ENCODE peak calls at places on chromosome 6, in eight cellular contexts. O is CD4-positive, CD25-positive, alpha-beta regulatory T cell; J is PC-3; P is GM23248; M is astrocyte of the spinal cord; G is ovary; F is CD8-positive, alpha-beta memory T cell; S is left ventricle myocardium inferior. K is an unnamed sample.
A peak's percentile ranks its signal among the peaks of the same experiment; 100 is the strongest.

GRCh38 chr6:81788748-81789147 is 36.3 kb upstream of the TENT5A start:
- DNase-seq in F (no peak), S (no peak), J (no peak), O (no peak), G (no peak), P (no peak), M (no peak), K (no peak)

GRCh38 chr6:113649276-113649675 is 207.9 kb upstream of the MARCKS start:
- DNase-seq in M (no peak), O (no peak), J (no peak), P (no peak), G (no peak), F (no peak), S (no peak), K (no peak)

GRCh38 chr6:21597706-21598273 is 4.2 kb downstream of the SOX4 start:
- DNase-seq in M (peak; percentile 49), O (no peak), P (peak; percentile 61), F (no peak), J (peak; percentile 32), G (no peak), S (no peak), K (no peak)

GRCh38 chr6:8195040-8195713 is 92.8 kb upstream of the EEF1E1 start:
- DNase-seq in P (peak; percentile 17), G (no peak), O (no peak), M (no peak), F (no peak), S (no peak), J (no peak), K (no peak)

GRCh38 chr6:154672086-154672485 is 61.1 kb upstream of the SCAF8 start:
- DNase-seq in G (no peak), J (no peak), S (no peak), P (no peak), O (no peak), M (no peak), F (no peak), K (no peak)

GRCh38 chr6:16519265-16520242 is 241.7 kb downstream of the ATXN1 start:
- DNase-seq in P (no peak), F (no peak), M (no peak), G (no peak), O (no peak), S (no peak), J (peak; percentile 40), K (no peak)

GRCh38 chr6:74863968-74864367 is 341.9 kb downstream of the COL12A1 start:
- DNase-seq in P (no peak), G (peak; percentile 46), F (no peak), M (no peak), O (no peak), J (no peak), S (no peak), K (no peak)

GRCh38 chr6:31079656-31080261 is 32.6 kb downstream of the C6orf15 start:
- DNase-seq in P (peak; percentile 83), S (peak; percentile 34), F (peak; percentile 71), G (peak; percentile 75), M (peak; percentile 63), O (peak; percentile 81), J (peak; percentile 87), K (no peak)

GRCh38 chr6:73774311-73774766 is 78.3 kb downstream of the CD109 start:
- DNase-seq in P (peak; percentile 91), J (peak; percentile 80), O (no peak), S (peak; percentile 48), G (no peak), M (peak; percentile 97), F (no peak), K (no peak)

GRCh38 chr6:145567853-145568252 is 167.5 kb downstream of the EPM2A start:
- DNase-seq in J (no peak), M (no peak), O (no peak), P (no peak), S (no peak), F (no peak), G (no peak), K (no peak)

GRCh38 chr6:22227824-22228610 is 68.8 kb downstream of the PRL start:
- DNase-seq in M (no peak), O (no peak), F (no peak), P (no peak), J (no peak), G (no peak), S (no peak), K (peak; percentile 55)

GRCh38 chr6:31898200-31899011 is 908 bp upstream of the EHMT2 start:
- DNase-seq in J (peak; percentile 68), F (peak; percentile 58), P (peak; percentile 71), M (peak; percentile 46), G (no peak), O (peak; percentile 75), S (no peak), K (peak; percentile 49)

GRCh38 chr6:148548065-148548748 is 198.6 kb upstream of the UST start:
- DNase-seq in P (peak; percentile 30), O (no peak), M (peak; percentile 14), F (no peak), J (no peak), G (no peak), S (peak; percentile 53), K (no peak)

GRCh38 chr6:128271527-128271926 is 248.9 kb downstream of the PTPRK start:
- DNase-seq in P (peak; percentile 13), J (no peak), O (no peak), G (no peak), M (peak; percentile 39), S (no peak), F (no peak), K (no peak)

GRCh38 chr6:110491644-110492317 is 15.4 kb upstream of the SLC22A16 start:
- DNase-seq in J (peak; percentile 58), S (no peak), F (no peak), O (no peak), P (peak; percentile 62), G (no peak), M (peak; percentile 59), K (no peak)

GRCh38 chr6:141077355-141078333 is 1055.1 kb upstream of the GJE1 start:
- DNase-seq in G (peak; percentile 16), P (peak; percentile 3), M (no peak), J (peak; percentile 47), F (no peak), O (peak; percentile 8), S (no peak), K (peak; percentile 28)

GRCh38 chr6:41257369-41258195 is 28.9 kb downstream of the TREM1 start:
- DNase-seq in G (peak; percentile 57), O (no peak), M (peak; percentile 61), S (no peak), F (no peak), P (no peak), J (peak; percentile 73), K (no peak)

GRCh38 chr6:158642097-158642601 is 2.4 kb downstream of the DYNLT1 start:
- DNase-seq in F (no peak), S (no peak), M (peak; percentile 90), O (no peak), G (no peak), P (peak; percentile 96), J (peak; percentile 93), K (no peak)
- H3K4me3 ChIP-seq in F (peak overlapping the region; percentile 82), S (peak overlapping the region; percentile 78), M (peak overlapping the region; percentile 0), O (peak overlapping the region; percentile 98), G (no peak overlapping the region), P (peak overlapping the region; percentile 84), J (peak overlapping the region; percentile 96), K (no peak overlapping the region)

DNA sequence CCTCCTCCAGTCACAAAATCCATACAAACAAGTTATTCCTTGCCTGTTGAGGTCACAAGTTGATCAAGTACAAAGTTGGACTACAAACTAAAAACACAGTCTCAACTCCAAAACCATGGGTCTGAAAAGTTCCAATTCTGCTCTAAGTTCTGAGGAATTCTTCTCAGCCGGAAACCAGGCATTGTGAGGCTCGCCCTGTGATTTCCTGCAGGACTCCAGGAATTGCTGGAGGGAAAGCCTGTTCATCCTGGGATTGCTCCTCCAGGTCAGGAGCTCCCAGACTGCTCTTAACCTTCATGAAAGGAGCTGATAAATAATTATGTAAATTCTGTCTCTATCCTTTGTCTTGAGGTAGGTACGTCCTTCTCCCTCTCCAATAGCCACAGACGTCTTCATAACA is 8.5 kb downstream of the TRAM2 start:
- DNase-seq in M (no peak), F (no peak), G (no peak), P (no peak), S (no peak), J (no peak), O (no peak), K (no peak)
- H3K4me3 ChIP-seq in M (no peak overlapping the region), F (no peak overlapping the region), G (no peak overlapping the region), P (peak overlapping the region; percentile 6), S (no peak overlapping the region), J (no peak overlapping the region), O (no peak overlapping the region), K (no peak overlapping the region)

GRCh38 chr6:37454420-37455125 is 21.6 kb downstream of the CMTR1 start:
- DNase-seq in S (no peak), O (no peak), P (peak; percentile 67), J (no peak), M (peak; percentile 41), G (no peak), F (no peak), K (no peak)

GRCh38 chr6:37456816-37457560 is 24.0 kb downstream of the CMTR1 start:
- DNase-seq in J (peak; percentile 44), G (peak; percentile 49), P (peak; percentile 96), F (no peak), O (no peak), M (peak; percentile 85), S (no peak), K (no peak)

GRCh38 chr6:37452522-37452921 is 19.5 kb downstream of the CMTR1 start:
- DNase-seq in G (no peak), J (no peak), P (no peak), O (no peak), M (no peak), S (no peak), F (no peak), K (no peak)

GRCh38 chr6:37459981-37460800 is 27.2 kb downstream of the CMTR1 start:
- DNase-seq in M (peak; percentile 16), F (no peak), P (no peak), S (no peak), O (no peak), G (no peak), J (no peak), K (peak; percentile 78)

DNA sequence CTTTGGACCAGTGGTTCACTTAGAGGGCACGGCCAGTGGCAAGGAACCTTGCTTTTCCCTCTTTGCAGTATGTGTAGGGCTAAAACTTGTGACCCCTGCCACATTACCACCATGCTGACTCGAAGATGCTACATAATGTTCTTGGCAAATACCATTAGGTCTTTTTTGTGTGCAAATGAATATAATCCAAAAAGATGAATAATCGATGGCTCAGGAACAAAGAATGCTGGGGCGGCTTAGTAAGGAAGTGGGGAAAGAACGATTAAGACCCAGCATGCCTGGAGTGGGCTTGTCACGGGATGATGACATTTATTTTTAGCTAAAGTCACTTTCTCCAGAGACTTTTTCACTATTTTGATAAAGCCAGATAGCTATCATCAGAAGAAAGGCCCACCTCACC is 23.1 kb downstream of the CMTR1 start:
- DNase-seq in M (peak; percentile 54), O (no peak), S (no peak), F (no peak), J (peak; percentile 69), G (no peak), P (peak; percentile 95), K (no peak)
- H3K4me3 ChIP-seq in M (no peak overlapping the region), O (no peak overlapping the region), S (no peak overlapping the region), F (no peak overlapping the region), J (no peak overlapping the region), G (no peak overlapping the region), P (peak overlapping the region; percentile 45), K (no peak overlapping the region)

DNA sequence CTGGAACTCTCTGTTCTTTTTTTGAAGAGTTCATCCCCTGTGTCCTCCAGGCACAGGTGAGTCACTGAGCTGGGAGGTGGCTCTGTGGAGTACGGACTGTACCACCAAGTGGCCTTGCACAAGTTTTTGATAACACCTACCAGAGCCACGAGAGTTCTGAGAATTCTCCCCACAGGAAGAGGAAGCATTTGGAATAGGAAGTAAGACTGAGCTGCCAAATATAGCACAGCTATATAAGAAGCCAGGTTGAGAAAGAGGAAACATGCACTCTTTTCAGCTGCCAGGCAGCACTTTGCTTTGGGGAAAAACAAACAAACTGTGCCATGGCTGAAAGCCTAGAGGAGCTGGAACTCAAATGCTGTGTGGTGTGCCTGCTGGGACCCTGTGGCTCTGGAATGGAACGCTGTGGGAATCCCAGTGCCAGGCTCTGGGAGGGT is 70.8 kb upstream of the RIPOR2 start:
- DNase-seq in P (peak; percentile 62), G (peak; percentile 30), M (peak; percentile 45), J (peak; percentile 46), S (peak; percentile 27), O (peak; percentile 85), F (no peak), K (peak; percentile 53)
- H3K4me3 ChIP-seq in P (no peak overlapping the region), G (no peak overlapping the region), M (no peak overlapping the region), J (no peak overlapping the region), S (no peak overlapping the region), O (peak overlapping the region; percentile 72), F (peak overlapping the region; percentile 32), K (no peak overlapping the region)

K was measured in Jurkat, Clone E6-1.